ENCODE peak calls at places on chromosomes 13 and 19, in six cellular contexts. J, R, V, I, H and K are unnamed samples. For H3K27me3 and H3K36me3, the result is how much of the 10 kb centered on the place peaks cover.

GRCh38 chr19:29385191-29385795 is 140.5 kb upstream of the VSTM2B start:
- DNase-seq in H (no peak), J (no peak), V (no peak), R (no peak), I (no peak), K (no peak)

GRCh38 chr13:28716511-28716910 is 2.3 kb downstream of the SLC46A3 start:
- DNase-seq in I (peak), V (peak), H (peak), R (peak), J (no peak), K (peak)

GRCh38 chr13:98111168-98112098 is 31.5 kb upstream of the FARP1 start:
- DNase-seq in I (no peak), H (no peak), R (no peak), V (no peak), J (no peak), K (no peak)

GRCh38 chr19:734716-735115 is 16.2 kb upstream of the MISP start:
- DNase-seq in H (no peak), I (no peak), R (no peak), J (no peak), V (no peak), K (no peak)

GRCh38 chr13:108269601-108270328 is at the start of gene TNFSF13B:
- DNase-seq in R (no peak), I (no peak), H (peak), V (peak), J (no peak), K (peak)

GRCh38 chr19:41426952-41427646 is at the start of gene B3GNT8:
- DNase-seq in J (peak), H (peak), R (peak), V (peak), I (peak), K (no peak)

GRCh38 chr19:5595745-5596144 is 26.8 kb downstream of the SAFB2 start:
- DNase-seq in J (no peak), H (no peak), I (no peak), R (no peak), V (no peak), K (no peak)

GRCh38 chr13:48492123-48493075 is 40.5 kb downstream of the RCBTB2 start:
- DNase-seq in V (peak), R (no peak), I (peak), J (peak), H (no peak), K (peak)

GRCh38 chr19:48749571-48750198 is 2.8 kb downstream of the FUT1 start:
- DNase-seq in I (no peak), H (no peak), R (no peak), J (no peak), V (no peak), K (no peak)

GRCh38 chr13:110361365-110361911 is 54.4 kb downstream of the COL4A2 start:
- DNase-seq in V (peak), H (no peak), I (peak), R (peak), J (peak), K (no peak)

GRCh38 chr13:109215377-109215776 is 571.0 kb downstream of the IRS2 start:
- DNase-seq in I (no peak), R (no peak), H (no peak), V (no peak), J (no peak), K (no peak)

GRCh38 chr19:6476155-6476895 is 5.3 kb downstream of the DENND1C start:
- DNase-seq in V (peak), J (no peak), R (no peak), I (peak), H (peak), K (peak)

GRCh38 chr13:42873081-42873480 is 91.7 kb downstream of the FAM216B start:
- DNase-seq in I (no peak), R (no peak), J (no peak), H (no peak), V (no peak), K (no peak)
- H3K4me3 ChIP-seq in I (no peak), R (no peak), J (no peak), H (no peak), V (no peak), K (no peak)

GRCh38 chr19:7734220-7735203 is 2.6 kb upstream of the CLEC4G start:
- DNase-seq in R (no peak), J (no peak), V (no peak), I (no peak), H (no peak), K (no peak)

GRCh38 chr19:7738023-7738422 is 6.1 kb upstream of the CLEC4G start:
- DNase-seq in V (no peak), I (no peak), H (no peak), J (no peak), R (no peak), K (no peak)

GRCh38 chr19:7736148-7736547 is 4.2 kb upstream of the CLEC4G start:
- DNase-seq in V (no peak), H (no peak), I (no peak), R (no peak), J (no peak), K (no peak)

GRCh38 chr19:7739211-7739752 is 7.4 kb upstream of the CLEC4G start:
- DNase-seq in J (no peak), I (no peak), R (no peak), H (no peak), V (no peak), K (no peak)

GRCh38 chr19:7737215-7737614 is 5.3 kb upstream of the CLEC4G start:
- DNase-seq in I (no peak), R (no peak), V (no peak), H (no peak), J (no peak), K (no peak)
- H3K27me3 ChIP-seq in I (under half), R (under half), V (under half), H (under half), J (under half), K (half or more)

DNA sequence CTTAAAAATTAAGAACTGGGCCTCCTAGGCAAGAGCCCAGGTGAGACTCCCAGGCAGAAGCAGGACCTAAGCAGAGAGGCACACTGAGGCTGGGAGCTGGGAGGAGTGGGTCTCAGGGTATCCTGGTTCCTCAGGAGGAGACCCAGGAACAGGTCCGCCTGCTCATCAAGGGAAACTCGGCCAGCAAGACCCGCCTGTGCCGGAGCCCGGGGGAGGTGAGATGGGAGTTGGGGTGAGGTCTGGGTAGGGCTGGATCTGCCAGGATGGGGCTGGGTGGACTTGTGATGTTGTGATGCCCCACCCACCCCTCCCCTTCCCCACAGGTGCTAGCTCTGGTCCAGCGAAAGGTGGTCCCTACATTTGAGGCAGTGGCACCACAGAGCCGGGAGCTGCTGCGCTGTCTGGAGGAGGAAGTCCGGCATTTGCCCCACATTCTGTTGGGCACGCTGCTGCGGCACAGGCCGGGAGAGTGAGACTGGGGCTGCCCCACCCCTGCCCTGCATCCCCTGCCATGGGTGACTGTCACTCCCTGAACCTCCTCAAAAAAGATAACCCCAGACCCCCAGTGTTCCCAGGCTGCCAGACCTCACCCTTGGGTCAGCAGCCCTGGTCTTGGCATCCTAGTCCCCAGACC is 6.9 kb downstream of the HAUS5 start:
- DNase-seq in H (no peak), V (no peak), I (no peak), J (no peak), R (no peak), K (no peak)
- H3K36me3 ChIP-seq in H (under half), V (under half), I (under half), J (under half), R (under half), K (under half)

DNA sequence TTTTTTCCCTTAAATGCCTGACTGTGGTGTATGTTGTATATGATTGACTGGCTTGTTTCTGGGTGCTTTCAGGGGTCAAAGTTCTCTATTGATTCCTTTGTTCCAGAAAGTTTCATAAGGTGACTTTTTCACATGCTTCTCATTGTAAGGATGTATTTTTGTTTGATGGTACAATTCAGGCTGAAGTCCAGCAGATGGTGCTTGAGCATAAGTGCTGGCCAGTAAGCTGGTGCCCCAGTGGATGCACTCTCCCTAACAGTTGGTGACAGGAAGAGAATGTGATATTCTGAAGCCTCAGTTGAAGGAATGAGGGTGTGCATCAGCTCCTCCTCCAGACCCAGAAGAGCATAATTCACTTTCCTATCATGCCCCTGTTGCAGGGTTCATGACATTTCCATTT is 1941.6 kb upstream of the PRR20A start:
- DNase-seq in J (no peak), H (peak), I (no peak), V (no peak), R (no peak), K (no peak)
- H3K4me3 ChIP-seq in J (no peak), H (no peak), I (no peak), V (no peak), R (no peak), K (no peak)

GRCh38 chr13:41917641-41918040 is 43.3 kb downstream of the VWA8 start:
- DNase-seq in V (no peak), R (peak), H (no peak), J (no peak), I (no peak), K (no peak)
- H3K27me3 ChIP-seq in V (under half), R (under half), H (under half), J (under half), I (under half), K (under half)

DNA sequence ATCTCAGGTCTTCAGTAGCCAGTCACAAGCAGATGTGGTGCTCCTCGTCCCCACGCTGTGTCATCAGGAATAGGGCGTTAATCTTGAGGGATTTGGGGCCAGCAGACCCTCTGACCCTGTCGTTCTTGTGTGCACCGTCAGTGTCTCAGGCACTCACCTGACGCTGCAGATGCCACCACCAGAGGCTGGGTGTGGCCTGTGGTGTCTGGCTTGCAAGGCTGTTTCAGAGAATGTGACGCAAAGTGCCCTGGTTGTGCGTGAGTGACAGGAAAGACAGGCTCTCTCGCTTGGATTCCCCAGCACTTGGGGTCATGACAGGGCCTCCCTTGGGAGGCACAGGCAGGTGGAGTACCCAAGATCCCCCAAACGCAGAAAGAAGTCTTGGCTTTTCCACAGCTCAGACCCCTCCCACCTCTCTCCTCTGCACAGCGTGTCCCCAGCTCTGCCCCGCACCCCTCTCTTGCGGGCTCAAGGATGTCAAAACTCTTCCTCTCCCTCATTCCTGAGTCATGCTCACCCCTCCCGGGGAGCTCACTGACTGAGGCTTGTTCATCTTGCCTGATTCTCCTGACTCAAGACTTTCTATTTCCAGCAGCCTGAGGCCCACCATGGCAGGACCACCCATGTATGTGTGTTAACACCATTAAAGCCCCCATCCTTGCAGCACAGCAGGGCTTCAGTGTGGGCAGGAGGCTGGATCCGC is 21.0 kb downstream of the DHX34 start:
- DNase-seq in R (peak), V (peak), H (no peak), J (no peak), I (no peak), K (peak)
- H3K36me3 ChIP-seq in R (under half), V (under half), H (under half), J (half or more), I (under half), K (half or more)

DNA sequence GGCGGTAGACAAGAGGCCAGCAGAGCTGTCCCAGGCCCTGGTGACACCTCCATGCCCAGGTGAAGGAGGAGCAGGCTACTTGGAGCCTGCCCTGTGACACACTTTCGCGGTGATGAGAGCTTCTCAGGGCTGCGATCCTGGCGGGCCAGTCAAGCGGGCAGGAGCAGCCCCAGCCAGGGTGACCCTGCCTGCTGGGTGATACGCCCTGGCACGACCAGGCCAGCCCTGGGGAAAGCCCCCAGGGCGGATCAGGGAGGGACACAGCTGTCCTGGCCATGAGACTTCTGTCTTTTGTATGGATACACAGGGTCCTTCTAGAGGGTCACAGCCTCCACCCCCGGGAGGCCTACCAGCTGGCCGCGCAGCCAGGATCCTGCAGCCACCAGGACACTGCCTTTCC is 13.1 kb downstream of the DNM2 start:
- DNase-seq in R (no peak), V (no peak), I (no peak), H (no peak), J (no peak), K (no peak)
- H3K4me3 ChIP-seq in R (no peak), V (no peak), I (no peak), H (no peak), J (no peak), K (no peak)

DNA sequence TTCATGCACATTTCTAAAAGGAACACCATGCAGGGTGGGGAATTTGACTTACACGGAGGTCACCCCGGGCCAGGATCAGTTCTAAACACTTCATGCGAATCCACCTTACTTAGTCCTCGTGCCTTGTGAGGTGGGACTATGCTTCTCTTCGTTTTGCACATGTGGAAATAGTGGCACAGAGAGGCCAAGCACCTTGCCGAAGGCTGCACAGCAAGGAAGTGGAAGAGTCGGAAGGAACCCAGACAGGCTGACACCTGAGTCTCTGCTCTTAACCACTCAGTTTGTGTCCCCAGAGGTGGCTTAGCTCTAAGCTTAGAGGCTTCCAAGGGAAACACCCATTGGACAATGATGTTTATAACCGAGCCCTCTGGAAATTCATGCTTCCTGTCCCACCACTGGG is 150.1 kb downstream of the CACNA1A start:
- DNase-seq in I (no peak), V (no peak), H (no peak), R (no peak), J (no peak), K (no peak)
- H3K27me3 ChIP-seq in I (under half), V (under half), H (under half), R (under half), J (under half), K (under half)

GRCh38 chr19:34141036-34141435 is 31.3 kb upstream of the LSM14A start:
- DNase-seq in H (no peak), R (no peak), J (no peak), V (no peak), I (no peak), K (no peak)
- H3K36me3 ChIP-seq in H (under half), R (under half), J (under half), V (under half), I (under half), K (under half)